ENCODE peak calls at places on chromosomes 5 and 9, in six cellular contexts. O, G, L, W, T and Q are unnamed samples.

GRCh38 chr9:124284940-124285441 is 27.2 kb downstream of the NEK6 start:
- DNase-seq in O (no peak), G (no peak), L (no peak), W (no peak), T (peak; percentile 50), Q (no peak)

GRCh38 chr5:154258531-154259217 is 68.1 kb downstream of the GALNT10 start:
- DNase-seq in O (no peak), G (no peak), L (no peak), W (no peak), T (no peak), Q (no peak)

GRCh38 chr5:73374520-73375235 is 73.9 kb downstream of the FOXD1 start:
- DNase-seq in O (no peak), G (no peak), L (no peak), W (no peak), T (peak; percentile 88), Q (no peak)

GRCh38 chr9:131714161-131714646 is 25.7 kb downstream of the RAPGEF1 start:
- DNase-seq in O (no peak), G (no peak), L (peak; percentile 75), W (no peak), T (peak; percentile 91), Q (peak; percentile 68)

GRCh38 chr5:67111779-67112178 is 84.8 kb downstream of the CD180 start:
- DNase-seq in O (no peak), G (no peak), L (no peak), W (no peak), T (no peak), Q (no peak)

GRCh38 chr5:168879929-168880328 is 300.8 kb upstream of the PANK3 start:
- DNase-seq in O (no peak), G (no peak), L (no peak), W (no peak), T (no peak), Q (no peak)

GRCh38 chr5:34652916-34653315 is 3.2 kb upstream of the RAI14 start:
- DNase-seq in O (no peak), G (no peak), L (no peak), W (no peak), T (peak; percentile 74), Q (no peak)

GRCh38 chr5:92687793-92688467 is 893.1 kb downstream of the NR2F1-AS1 start:
- DNase-seq in O (no peak), G (no peak), L (no peak), W (no peak), T (peak; percentile 78), Q (no peak)

GRCh38 chr5:128537999-128538248 is at the start of gene FBN2:
- DNase-seq in O (no peak), G (peak; percentile 80), L (no peak), W (no peak), T (no peak), Q (no peak)

GRCh38 chr5:72816297-72817075 is at the start of gene TNPO1:
- DNase-seq in O (peak; percentile 76), G (peak; percentile 99), L (peak; percentile 97), W (peak; percentile 93), T (peak; percentile 90), Q (peak; percentile 95)

GRCh38 chr9:87714819-87715218 is 11.1 kb upstream of the CTSL start:
- DNase-seq in O (no peak), G (no peak), L (no peak), W (no peak), T (peak; percentile 90), Q (peak; percentile 54)

GRCh38 chr5:9818340-9818845 is 188.2 kb upstream of the TAS2R1 start:
- DNase-seq in O (no peak), G (no peak), L (no peak), W (no peak), T (no peak), Q (no peak)

GRCh38 chr5:126938461-126938860 is 91.9 kb downstream of the MARCHF3 start:
- DNase-seq in O (no peak), G (no peak), L (no peak), W (no peak), T (peak; percentile 89), Q (no peak)

GRCh38 chr5:179232091-179232490 is 113.2 kb downstream of the ADAMTS2 start:
- DNase-seq in O (no peak), G (peak; percentile 38), L (no peak), W (peak; percentile 42), T (no peak), Q (no peak)

GRCh38 chr5:170265527-170265926 is 32.0 kb downstream of the LCP2 start:
- DNase-seq in O (no peak), G (no peak), L (peak; percentile 66), W (no peak), T (no peak), Q (no peak)

GRCh38 chr9:127574089-127574921 is 37.8 kb upstream of the STXBP1 start:
- DNase-seq in O (no peak), G (no peak), L (no peak), W (peak; percentile 96), T (no peak), Q (peak; percentile 92)

DNA sequence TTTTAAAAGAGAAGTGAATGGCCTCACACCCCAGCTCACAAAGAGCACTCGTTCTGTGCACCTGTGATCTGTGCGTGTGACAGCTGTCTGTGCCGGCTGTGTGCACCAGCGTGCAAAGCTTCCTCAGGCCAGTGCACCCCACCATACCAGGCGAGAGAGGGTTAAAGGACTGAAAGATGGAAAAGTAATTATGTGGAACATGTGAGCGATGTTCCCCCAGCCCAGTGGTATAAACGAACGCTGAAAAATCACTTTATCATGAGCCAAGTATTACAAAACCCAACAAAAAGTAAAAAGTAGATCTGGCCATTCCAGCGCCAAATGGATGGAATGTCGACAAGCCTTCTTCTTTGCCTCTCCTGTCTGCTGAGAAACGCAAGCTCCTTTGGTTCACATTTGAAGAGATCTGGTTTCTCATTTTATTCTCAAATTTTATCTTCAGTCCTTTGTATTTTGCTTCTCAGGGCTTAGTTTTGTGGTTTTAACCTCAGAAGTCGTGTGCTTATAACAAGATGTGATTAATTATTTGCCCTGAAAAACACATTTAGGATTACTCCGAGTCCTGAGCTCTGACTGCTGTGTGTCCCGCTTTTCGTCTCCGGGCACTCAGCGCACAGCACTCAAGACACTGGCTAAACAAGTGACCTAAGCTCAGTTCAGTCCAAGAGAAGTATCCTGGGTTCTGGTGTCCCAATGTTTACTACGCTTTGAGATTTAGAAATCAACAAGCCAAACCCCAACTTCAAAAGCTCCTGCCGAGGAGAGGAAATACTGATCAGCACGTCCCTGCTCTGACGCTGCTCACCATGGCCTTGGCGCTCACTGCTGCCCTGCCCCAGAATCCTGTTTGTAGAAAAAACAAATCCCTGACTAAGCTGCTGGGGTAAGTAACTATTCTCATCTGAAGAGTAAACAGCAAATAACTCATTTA is 53.5 kb downstream of the IPPK start:
- DNase-seq in O (no peak), G (no peak), L (peak; percentile 74), W (no peak), T (no peak), Q (no peak)
- H3K27ac ChIP-seq in O (no peak overlapping the region), G (no peak overlapping the region), L (peak overlapping the region; percentile 63), W (peak overlapping the region; percentile 91), T (peak overlapping the region; percentile 7), Q (no peak overlapping the region)

GRCh38 chr9:33449715-33450114 is 2.3 kb upstream of the AQP3 start:
- DNase-seq in O (no peak), G (no peak), L (no peak), W (no peak), T (no peak), Q (no peak)

GRCh38 chr9:33448159-33448511 is 742 bp upstream of the AQP3 start:
- DNase-seq in O (no peak), G (no peak), L (no peak), W (no peak), T (no peak), Q (peak; percentile 73)

GRCh38 chr9:33446507-33447403 is 638 bp downstream of the AQP3 start:
- DNase-seq in O (peak; percentile 37), G (no peak), L (no peak), W (no peak), T (peak; percentile 72), Q (peak; percentile 69)

GRCh38 chr9:33445941-33446506 is 1.4 kb downstream of the AQP3 start:
- DNase-seq in O (no peak), G (no peak), L (no peak), W (no peak), T (no peak), Q (no peak)

DNA sequence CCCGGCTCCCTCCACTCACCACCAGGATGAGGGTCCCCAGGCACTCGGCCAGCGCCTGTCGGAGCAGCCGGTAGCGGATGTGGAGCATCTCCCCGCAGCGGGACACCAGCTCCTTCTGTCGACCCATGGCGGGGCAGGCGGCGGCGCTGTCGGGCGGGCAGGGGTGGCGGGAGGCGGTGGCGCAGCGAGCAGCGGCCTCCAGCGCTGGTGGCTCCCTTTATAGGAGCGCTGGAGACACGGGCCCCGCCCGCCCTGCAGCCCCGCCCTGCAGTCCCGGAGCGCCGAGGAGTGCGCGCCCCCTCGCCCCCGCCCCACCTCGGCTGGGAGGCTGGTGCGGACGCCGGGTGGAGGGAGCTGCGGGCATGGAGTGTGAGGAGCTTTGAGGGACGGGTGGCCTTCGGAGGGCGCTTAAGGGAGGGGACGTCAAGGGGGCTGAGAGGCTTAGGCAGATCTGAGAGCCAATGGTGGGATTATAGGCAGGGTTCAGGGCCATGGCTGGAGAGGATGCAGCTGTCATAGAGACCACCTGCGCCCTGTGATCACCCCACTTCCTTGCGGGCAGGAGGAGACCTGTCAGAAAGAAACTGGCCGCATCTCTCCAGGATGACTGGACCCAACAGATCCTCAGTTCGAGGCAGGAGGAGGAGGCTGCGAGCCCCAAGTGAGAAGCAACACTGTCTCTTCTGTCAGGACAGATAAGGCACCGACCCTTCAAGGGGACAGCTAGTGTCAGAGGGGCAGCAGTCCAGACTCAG is at the start of gene AQP3:
- DNase-seq in O (peak; percentile 71), G (peak; percentile 93), L (peak; percentile 81), W (peak; percentile 74), T (no peak), Q (peak; percentile 92)
- TF ChIP-seq CTCF in O (peak; percentile 53), G (peak; percentile 9), L (peak; percentile 24), W (no peak), T (peak; percentile 39), Q (no peak)

GRCh38 chr9:133115604-133116345 is 5.3 kb downstream of the RALGDS start:
- DNase-seq in O (no peak), G (peak; percentile 78), L (peak; percentile 59), W (no peak), T (peak; percentile 63), Q (peak; percentile 56)
- H3K27ac ChIP-seq in O (no peak overlapping the region), G (no peak overlapping the region), L (peak overlapping the region; percentile 90), W (peak overlapping the region; percentile 98), T (no peak overlapping the region), Q (no peak overlapping the region)

GRCh38 chr5:94811341-94811740 is 192.9 kb downstream of the SLF1 start:
- DNase-seq in O (no peak), G (no peak), L (no peak), W (no peak), T (no peak), Q (no peak)

GRCh38 chr5:94807985-94808384 is 189.5 kb downstream of the SLF1 start:
- DNase-seq in O (no peak), G (no peak), L (no peak), W (no peak), T (no peak), Q (no peak)

GRCh38 chr5:94812232-94812631 is 193.8 kb downstream of the SLF1 start:
- DNase-seq in O (no peak), G (no peak), L (no peak), W (no peak), T (no peak), Q (no peak)

GRCh38 chr5:94808497-94808896 is 190.0 kb downstream of the SLF1 start:
- DNase-seq in O (no peak), G (no peak), L (no peak), W (no peak), T (no peak), Q (no peak)

DNA sequence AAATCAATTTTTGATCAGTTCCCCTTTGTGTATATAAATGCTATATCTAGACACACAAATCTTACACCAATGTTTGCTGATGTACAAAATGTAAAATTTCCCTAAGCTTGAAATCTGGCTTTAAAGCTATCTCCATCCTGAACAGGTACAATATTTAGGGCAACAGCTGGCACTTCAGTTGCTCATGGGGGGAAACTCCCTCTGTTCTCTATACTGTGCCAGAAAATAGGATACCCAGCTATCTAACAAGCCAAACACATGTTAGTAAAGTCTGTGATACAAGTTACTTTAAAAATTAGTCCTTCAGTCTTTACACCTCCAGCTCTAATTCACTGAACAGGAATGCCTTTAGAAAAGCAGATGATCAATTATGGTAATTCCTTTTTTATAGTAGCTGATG is 191.8 kb downstream of the SLF1 start:
- DNase-seq in O (no peak), G (no peak), L (no peak), W (no peak), T (no peak), Q (no peak)
- TF ChIP-seq CTCF in O (no peak), G (no peak), L (no peak), W (no peak), T (no peak), Q (no peak)